ENCODE peak calls at places on chromosomes 1 and 21, in four cellular contexts. R, I, J and E are unnamed samples.

GRCh38 chr1:159214149-159214760 is 9.6 kb downstream of the ACKR1 start:
- DNase-seq in R (peak), I (no peak), J (peak), E (peak)

GRCh38 chr1:203176744-203177460 is 1.3 kb upstream of the MYBPH start:
- DNase-seq in R (no peak), I (no peak), J (no peak), E (no peak)

GRCh38 chr21:34037446-34037845 is 35.9 kb upstream of the MRPS6 start:
- DNase-seq in R (no peak), I (no peak), J (no peak), E (no peak)

GRCh38 chr1:181726608-181727007 is 243.3 kb downstream of the CACNA1E start:
- DNase-seq in R (no peak), I (no peak), J (no peak), E (no peak)

GRCh38 chr1:37306461-37306860 is 167.9 kb upstream of the ZC3H12A start:
- DNase-seq in R (no peak), I (no peak), J (no peak), E (no peak)

GRCh38 chr21:42621828-42622199 is 31.6 kb upstream of the PDE9A start:
- DNase-seq in R (no peak), I (no peak), J (no peak), E (no peak)

GRCh38 chr1:28249013-28249870 is 10.1 kb upstream of the SESN2 start:
- DNase-seq in R (no peak), I (no peak), J (no peak), E (no peak)

GRCh38 chr1:54743827-54744226 is 20.5 kb downstream of the PARS2 start:
- DNase-seq in R (no peak), I (no peak), J (no peak), E (no peak)

GRCh38 chr1:116544588-116545358 is 26.1 kb downstream of the CD58 start:
- DNase-seq in R (no peak), I (no peak), J (no peak), E (no peak)

GRCh38 chr1:15698201-15698600 is 14.1 kb downstream of the PLEKHM2 start:
- DNase-seq in R (no peak), I (no peak), J (no peak), E (no peak)

GRCh38 chr1:212218911-212219310 is 66.3 kb upstream of the PPP2R5A start:
- DNase-seq in R (peak), I (no peak), J (no peak), E (no peak)

GRCh38 chr1:220368352-220369265 is 96.4 kb upstream of the RAB3GAP2 start:
- DNase-seq in R (no peak), I (no peak), J (no peak), E (no peak)

GRCh38 chr1:7375329-7375728 is 395.8 kb upstream of the VAMP3 start:
- DNase-seq in R (no peak), I (no peak), J (no peak), E (no peak)

GRCh38 chr1:46062651-46063319 is 69.6 kb downstream of the PIK3R3 start:
- DNase-seq in R (no peak), I (no peak), J (no peak), E (no peak)

GRCh38 chr1:111205724-111206070 is 5.3 kb upstream of the DENND2D start:
- DNase-seq in R (no peak), I (no peak), J (no peak), E (no peak)

GRCh38 chr1:11558286-11558685 is 79.3 kb downstream of the DISP3 start:
- DNase-seq in R (no peak), I (no peak), J (no peak), E (no peak)

GRCh38 chr1:8899046-8899445 is 20.6 kb upstream of the ENO1 start:
- DNase-seq in R (no peak), I (no peak), J (no peak), E (no peak)

GRCh38 chr1:153697873-153698647 is 19.6 kb downstream of the NPR1 start:
- DNase-seq in R (no peak), I (peak), J (no peak), E (no peak)

GRCh38 chr1:209789245-209789644 is 4.9 kb upstream of the C1orf74 start:
- DNase-seq in R (no peak), I (no peak), J (no peak), E (no peak)

GRCh38 chr1:63969461-63969893 is 195.7 kb downstream of the ROR1 start:
- DNase-seq in R (no peak), I (no peak), J (no peak), E (no peak)

GRCh38 chr21:32807717-32808380 is 36.3 kb upstream of the PAXBP1 start:
- DNase-seq in R (peak), I (no peak), J (peak), E (no peak)

GRCh38 chr1:6497215-6497866 is 5.9 kb upstream of the PLEKHG5 start:
- DNase-seq in R (no peak), I (peak), J (peak), E (no peak)

GRCh38 chr1:220516722-220517042 is 11.3 kb upstream of the MARK1 start:
- DNase-seq in R (no peak), I (no peak), J (no peak), E (no peak)

GRCh38 chr1:154329551-154330131 is 4.3 kb downstream of the ATP8B2 start:
- DNase-seq in R (no peak), I (no peak), J (no peak), E (no peak)

GRCh38 chr1:42798010-42798409 is 13.2 kb downstream of the TMEM269 start:
- DNase-seq in R (no peak), I (no peak), J (no peak), E (no peak)